ENCODE peak calls at places on chromosomes 1 and 21, in seven cellular contexts. H, Z, E, P, O, C and Q are unnamed samples.
A peak's percentile ranks its signal among the peaks of the same experiment; 100 is the strongest.

GRCh38 chr21:34204481-34205439 is 131.4 kb downstream of the MRPS6 start:
- DNase-seq in P (no peak), Z (peak; percentile 21), E (no peak), C (peak; percentile 90), O (peak; percentile 40), H (no peak), Q (no peak)

GRCh38 chr1:62891961-62892562 is 108.1 kb downstream of the ATG4C start:
- DNase-seq in P (no peak), H (no peak), Z (no peak), O (no peak), E (no peak), C (no peak), Q (no peak)

GRCh38 chr1:29853716-29854330 is 617.5 kb downstream of the PTPRU start:
- DNase-seq in Z (no peak), C (peak; percentile 34), P (no peak), O (no peak), E (no peak), H (no peak), Q (no peak)

GRCh38 chr1:244094880-244095522 is 43.9 kb downstream of the ZBTB18 start:
- DNase-seq in Z (no peak), E (no peak), O (no peak), P (no peak), H (no peak), C (no peak), Q (no peak)

GRCh38 chr21:23475518-23476189 is 2131.6 kb downstream of the MRPL39 start:
- DNase-seq in O (no peak), E (no peak), Z (no peak), H (no peak), C (peak; percentile 15), P (no peak), Q (no peak)

GRCh38 chr1:104765115-104765514 is 1015.4 kb downstream of the AMY1C start:
- DNase-seq in E (no peak), O (no peak), Z (no peak), H (no peak), C (no peak), P (no peak), Q (no peak)

GRCh38 chr1:182003953-182004586 is 57.4 kb downstream of the ZNF648 start:
- DNase-seq in O (peak; percentile 18), C (no peak), H (no peak), E (no peak), P (no peak), Z (no peak), Q (no peak)

GRCh38 chr21:38474796-38475195 is 23.5 kb downstream of the ERG start:
- DNase-seq in E (no peak), O (no peak), Z (no peak), H (no peak), C (no peak), P (no peak), Q (no peak)

GRCh38 chr1:89959719-89960118 is 35.2 kb upstream of the ZNF326 start:
- DNase-seq in H (no peak), P (no peak), E (no peak), C (no peak), Z (no peak), O (no peak), Q (no peak)

GRCh38 chr1:30312226-30312625 is 411.2 kb downstream of the MATN1 start:
- DNase-seq in E (no peak), C (no peak), H (no peak), P (no peak), Z (no peak), O (no peak), Q (no peak)

GRCh38 chr21:14942801-14943490 is 121.9 kb downstream of the NRIP1 start:
- DNase-seq in O (no peak), H (no peak), P (no peak), C (peak; percentile 27), E (no peak), Z (no peak), Q (no peak)

GRCh38 chr21:46517361-46517760 is 58.7 kb downstream of the DIP2A start:
- DNase-seq in Z (no peak), H (no peak), P (no peak), O (no peak), C (no peak), E (no peak), Q (no peak)

GRCh38 chr1:64866689-64867088 is 99.7 kb downstream of the JAK1 start:
- DNase-seq in C (no peak), H (no peak), O (no peak), P (no peak), E (no peak), Z (no peak), Q (no peak)

GRCh38 chr1:225770586-225771248 is 6.9 kb upstream of the SRP9 start:
- DNase-seq in O (peak; percentile 60), E (no peak), C (no peak), P (no peak), H (no peak), Z (no peak), Q (no peak)

GRCh38 chr1:114024049-114024448 is 44.8 kb downstream of the OLFML3 start:
- DNase-seq in P (no peak), Z (no peak), O (peak; percentile 54), H (peak; percentile 51), E (no peak), C (no peak), Q (no peak)

GRCh38 chr1:221039616-221040015 is 160.4 kb downstream of the HLX start:
- DNase-seq in C (no peak), E (no peak), P (peak; percentile 44), O (peak; percentile 10), H (no peak), Z (peak; percentile 23), Q (no peak)

GRCh38 chr1:41355761-41356160 is 5.5 kb upstream of the FOXO6 start:
- DNase-seq in Z (no peak), H (no peak), C (no peak), P (no peak), O (no peak), E (no peak), Q (no peak)

GRCh38 chr1:21925334-21925940 is 11.7 kb downstream of the HSPG2 start:
- DNase-seq in O (no peak), H (no peak), P (no peak), C (no peak), E (no peak), Z (no peak), Q (no peak)

GRCh38 chr21:36350282-36350910 is 30.4 kb downstream of the MORC3 start:
- DNase-seq in Z (peak; percentile 74), H (no peak), E (no peak), C (no peak), P (peak; percentile 61), O (no peak), Q (no peak)

GRCh38 chr1:93448983-93449805 is 1.3 kb downstream of the FNBP1L start:
- DNase-seq in Z (no peak), O (peak; percentile 76), C (peak; percentile 52), E (no peak), P (peak; percentile 57), H (peak; percentile 73), Q (no peak)

GRCh38 chr1:245153081-245153644 is 1.6 kb upstream of the KIF26B start:
- DNase-seq in P (peak; percentile 85), O (peak; percentile 90), H (peak; percentile 70), E (peak; percentile 81), Z (peak; percentile 70), C (peak; percentile 60), Q (no peak)

GRCh38 chr1:81681570-81681969 is 119.2 kb upstream of the ADGRL2 start:
- DNase-seq in E (no peak), C (no peak), H (no peak), P (no peak), O (no peak), Z (peak; percentile 33), Q (no peak)

GRCh38 chr1:226734611-226735153 is 4.4 kb downstream of the ITPKB start:
- DNase-seq in E (no peak), Z (no peak), H (no peak), O (no peak), C (no peak), P (no peak), Q (no peak)

GRCh38 chr1:240306673-240307072 is 215.0 kb downstream of the FMN2 start:
- DNase-seq in P (no peak), H (no peak), C (no peak), Z (peak; percentile 81), O (no peak), E (no peak), Q (no peak)

GRCh38 chr1:35931424-35932157 is 686 bp downstream of the AGO3 start:
- DNase-seq in E (no peak), Z (no peak), H (peak; percentile 10), O (no peak), P (peak; percentile 36), C (no peak), Q (no peak)

GRCh38 chr1:208387908-208388756 is 143.9 kb upstream of the PLXNA2 start:
- DNase-seq in O (no peak), H (no peak), E (no peak), P (no peak), Z (no peak), C (peak; percentile 86), Q (no peak)

GRCh38 chr1:93015590-93015989 is 54.3 kb upstream of the DIPK1A start:
- DNase-seq in Z (no peak), C (no peak), E (no peak), O (no peak), H (no peak), P (peak; percentile 43), Q (no peak)

GRCh38 chr1:58883888-58884482 is 100.1 kb upstream of the JUN start:
- DNase-seq in Z (no peak), P (no peak), O (no peak), C (no peak), H (no peak), E (no peak), Q (no peak)

GRCh38 chr21:32457360-32457840 is 44.9 kb downstream of the EVA1C start:
- DNase-seq in P (no peak), Z (peak; percentile 57), H (no peak), C (peak; percentile 11), O (peak; percentile 23), E (no peak), Q (no peak)

GRCh38 chr21:35366348-35367085 is 317.4 kb upstream of the RUNX1 start:
- DNase-seq in O (no peak), E (no peak), H (no peak), Z (no peak), P (peak; percentile 68), C (no peak), Q (no peak)

GRCh38 chr1:217281332-217281731 is 349.6 kb downstream of the GPATCH2 start:
- DNase-seq in C (no peak), O (no peak), P (no peak), Z (no peak), H (no peak), E (no peak), Q (no peak)

GRCh38 chr1:203652718-203653461 is 26.3 kb downstream of the ATP2B4 start:
- DNase-seq in E (peak; percentile 26), O (no peak), H (no peak), P (no peak), Z (no peak), C (no peak), Q (no peak)

GRCh38 chr1:93991269-93991668 is 82.0 kb upstream of the GCLM start:
- DNase-seq in H (no peak), P (no peak), Z (no peak), O (no peak), E (no peak), C (no peak), Q (no peak)